ENCODE peak calls at places on chromosomes 5 and 9, in six cellular contexts. L is H1, F is K562, N is GM12878, D is GM12892, W is HepG2. Y is an unnamed sample.

GRCh38 chr5:41193462-41194166 is 19.7 kb downstream of the C6 start:
- DNase-seq in L (no peak), F (no peak), N (no peak), D (no peak), W (peak), Y (no peak)

GRCh38 chr5:174293006-174293405 is 247.5 kb downstream of the NSG2 start:
- DNase-seq in L (no peak), F (no peak), N (no peak), D (no peak), W (no peak), Y (no peak)

GRCh38 chr5:145946112-145946861 is 9.9 kb downstream of the SH3RF2 start:
- DNase-seq in L (no peak), F (no peak), N (peak), D (no peak), W (peak), Y (no peak)

GRCh38 chr9:87503970-87504369 is 6.3 kb downstream of the DAPK1 start:
- DNase-seq in L (no peak), F (no peak), N (no peak), D (no peak), W (peak), Y (no peak)

GRCh38 chr5:65032250-65032649 is 263.5 kb downstream of the CWC27 start:
- DNase-seq in L (no peak), F (no peak), N (no peak), D (no peak), W (no peak), Y (no peak)

GRCh38 chr9:134320916-134321570 is 5.2 kb upstream of the RXRA start:
- DNase-seq in L (no peak), F (no peak), N (no peak), D (no peak), W (peak), Y (no peak)

GRCh38 chr5:151357097-151357496 is 9.7 kb upstream of the SLC36A2 start:
- DNase-seq in L (peak), F (no peak), N (no peak), D (no peak), W (no peak), Y (no peak)

GRCh38 chr9:35564658-35565061 is 40.4 kb upstream of the TESK1 start:
- DNase-seq in L (no peak), F (no peak), N (no peak), D (no peak), W (no peak), Y (no peak)

GRCh38 chr5:131854134-131854533 is 57.3 kb upstream of the FNIP1 start:
- DNase-seq in L (no peak), F (no peak), N (peak), D (no peak), W (no peak), Y (no peak)

GRCh38 chr5:59749782-59750520 is 143.6 kb downstream of the PDE4D start:
- DNase-seq in L (no peak), F (no peak), N (no peak), D (no peak), W (no peak), Y (no peak)

GRCh38 chr9:132041825-132042224 is 37.8 kb downstream of the MED27 start:
- DNase-seq in L (no peak), F (no peak), N (no peak), D (no peak), W (no peak), Y (no peak)

GRCh38 chr9:14027114-14027812 is 286.7 kb downstream of the NFIB start:
- DNase-seq in L (no peak), F (no peak), N (no peak), D (no peak), W (no peak), Y (no peak)

GRCh38 chr5:154755361-154756202 is at the start of gene LARP1:
- DNase-seq in L (no peak), F (no peak), N (no peak), D (no peak), W (no peak), Y (no peak)

GRCh38 chr9:98255578-98256296 is at the start of gene TBC1D2:
- DNase-seq in L (peak), F (peak), N (peak), D (peak), W (peak), Y (peak)

GRCh38 chr9:127806871-127807270 is 4.2 kb downstream of the FPGS start:
- DNase-seq in L (no peak), F (no peak), N (no peak), D (no peak), W (no peak), Y (no peak)

GRCh38 chr5:78783434-78784130 is 135.0 kb upstream of the LHFPL2 start:
- DNase-seq in L (no peak), F (no peak), N (no peak), D (no peak), W (no peak), Y (no peak)

GRCh38 chr5:132827943-132828673 is 2.3 kb downstream of the SHROOM1 start:
- DNase-seq in L (no peak), F (no peak), N (no peak), D (no peak), W (no peak), Y (no peak)

GRCh38 chr5:93433422-93433821 is 147.6 kb downstream of the NR2F1-AS1 start:
- DNase-seq in L (no peak), F (no peak), N (no peak), D (no peak), W (no peak), Y (no peak)

GRCh38 chr5:114362197-114362976 is 517 bp downstream of the KCNN2 start:
- DNase-seq in L (no peak), F (no peak), N (no peak), D (peak), W (no peak), Y (peak)

GRCh38 chr9:18386091-18386490 is 87.9 kb upstream of the ADAMTSL1 start:
- DNase-seq in L (no peak), F (no peak), N (no peak), D (no peak), W (no peak), Y (no peak)

GRCh38 chr5:158873115-158873514 is 226.6 kb downstream of the EBF1 start:
- DNase-seq in L (no peak), F (no peak), N (no peak), D (no peak), W (no peak), Y (no peak)

GRCh38 chr9:132518626-132519025 is 63.8 kb upstream of the BARHL1 start:
- DNase-seq in L (no peak), F (no peak), N (no peak), D (no peak), W (no peak), Y (no peak)

GRCh38 chr5:78908173-78908901 is 76.8 kb downstream of the ARSB start:
- DNase-seq in L (no peak), F (no peak), N (no peak), D (no peak), W (no peak), Y (no peak)

GRCh38 chr9:132739705-132740310 is 69.5 kb downstream of the GTF3C4 start:
- DNase-seq in L (no peak), F (no peak), N (no peak), D (no peak), W (no peak), Y (no peak)

GRCh38 chr5:98898743-98899142 is 30.1 kb downstream of the CHD1 start:
- DNase-seq in L (no peak), F (no peak), N (no peak), D (no peak), W (no peak), Y (no peak)

GRCh38 chr5:126234563-126235195 is 188.5 kb upstream of the GRAMD2B start:
- DNase-seq in L (no peak), F (no peak), N (no peak), D (no peak), W (peak), Y (no peak)

GRCh38 chr5:111447099-111447498 is 65.2 kb downstream of the STARD4 start:
- DNase-seq in L (no peak), F (no peak), N (no peak), D (no peak), W (no peak), Y (no peak)

GRCh38 chr5:11909471-11909870 is 5.2 kb upstream of the CTNND2 start:
- DNase-seq in L (no peak), F (no peak), N (no peak), D (no peak), W (no peak), Y (no peak)

GRCh38 chr9:68457803-68458202 is 82.9 kb downstream of the TMEM252 start:
- DNase-seq in L (no peak), F (no peak), N (no peak), D (no peak), W (no peak), Y (no peak)

GRCh38 chr9:135797507-135798302 is 95.7 kb downstream of the KCNT1 start:
- DNase-seq in L (peak), F (peak), N (no peak), D (no peak), W (no peak), Y (peak)

GRCh38 chr9:133886563-133887501 is 105.3 kb downstream of the VAV2 start:
- DNase-seq in L (no peak), F (no peak), N (no peak), D (peak), W (no peak), Y (no peak)

GRCh38 chr5:57989378-57989777 is 470.5 kb downstream of the PLK2 start:
- DNase-seq in L (no peak), F (no peak), N (no peak), D (no peak), W (no peak), Y (no peak)

GRCh38 chr5:41877408-41877807 is 7.2 kb upstream of the OXCT1 start:
- DNase-seq in L (no peak), F (no peak), N (no peak), D (no peak), W (no peak), Y (no peak)

GRCh38 chr5:87321605-87322004 is 53.9 kb downstream of the RASA1 start:
- DNase-seq in L (no peak), F (no peak), N (no peak), D (no peak), W (no peak), Y (no peak)

GRCh38 chr9:94554439-94555331 is at the start of gene PCAT7:
- DNase-seq in L (peak), F (peak), N (peak), D (no peak), W (peak), Y (peak)

GRCh38 chr5:146440870-146441495 is 6.2 kb upstream of the TCERG1 start:
- DNase-seq in L (no peak), F (no peak), N (no peak), D (no peak), W (no peak), Y (no peak)

GRCh38 chr5:123438902-123439301 is 15.7 kb upstream of the CEP120 start:
- DNase-seq in L (no peak), F (no peak), N (no peak), D (no peak), W (no peak), Y (no peak)

GRCh38 chr5:94793816-94794198 is 175.3 kb downstream of the SLF1 start:
- DNase-seq in L (no peak), F (no peak), N (no peak), D (no peak), W (no peak), Y (no peak)

GRCh38 chr9:119801311-119801710 is 432.1 kb upstream of the BRINP1 start:
- DNase-seq in L (no peak), F (no peak), N (no peak), D (no peak), W (no peak), Y (no peak)
- TF ChIP-seq POLR2AphosphoS5 in L (no peak), F (no peak), N (no peak), D (no peak), W (no peak), Y (no peak)

DNA sequence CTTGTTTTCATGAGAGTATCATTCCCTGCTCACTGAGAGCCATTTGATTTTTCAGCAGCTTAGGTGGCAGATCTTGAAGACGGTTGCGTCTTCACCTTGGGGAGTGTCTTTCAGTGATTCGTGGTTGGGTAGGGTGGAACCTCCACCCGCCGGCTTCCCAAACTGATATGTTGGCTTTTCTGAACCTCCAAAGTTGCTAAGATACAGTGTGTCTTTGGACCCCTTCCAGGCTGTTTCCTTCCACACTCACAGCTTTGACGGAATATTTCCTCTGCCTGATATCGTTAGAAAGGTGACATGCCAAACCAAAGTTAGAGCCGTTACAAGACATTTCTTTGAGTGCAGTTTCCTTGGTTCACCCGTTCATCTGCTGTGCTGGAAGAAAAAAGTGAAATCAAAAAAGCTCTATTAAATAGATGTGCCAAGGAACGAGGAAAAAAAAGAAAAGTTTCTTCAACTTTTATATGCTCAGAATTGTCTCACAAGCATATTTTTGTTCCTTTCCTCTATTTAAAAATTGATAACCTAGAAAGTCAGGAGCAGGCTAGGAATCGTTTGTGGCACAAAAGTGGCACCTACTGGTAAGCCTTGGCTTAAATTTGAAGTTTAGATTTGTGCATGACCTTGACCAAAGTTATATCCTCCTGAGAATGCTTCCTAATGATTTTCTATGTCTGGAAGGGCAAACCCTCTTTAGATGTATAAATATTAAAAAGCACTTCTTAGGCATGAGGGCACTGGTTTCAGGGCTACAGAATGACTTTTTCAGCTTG is 270.7 kb upstream of the WWC1 start:
- DNase-seq in L (no peak), F (no peak), N (no peak), D (no peak), W (no peak), Y (no peak)
- TF ChIP-seq TAF1 in L (no peak), F (no peak), N (no peak), D (no peak), W (no peak), Y (no peak)

DNA sequence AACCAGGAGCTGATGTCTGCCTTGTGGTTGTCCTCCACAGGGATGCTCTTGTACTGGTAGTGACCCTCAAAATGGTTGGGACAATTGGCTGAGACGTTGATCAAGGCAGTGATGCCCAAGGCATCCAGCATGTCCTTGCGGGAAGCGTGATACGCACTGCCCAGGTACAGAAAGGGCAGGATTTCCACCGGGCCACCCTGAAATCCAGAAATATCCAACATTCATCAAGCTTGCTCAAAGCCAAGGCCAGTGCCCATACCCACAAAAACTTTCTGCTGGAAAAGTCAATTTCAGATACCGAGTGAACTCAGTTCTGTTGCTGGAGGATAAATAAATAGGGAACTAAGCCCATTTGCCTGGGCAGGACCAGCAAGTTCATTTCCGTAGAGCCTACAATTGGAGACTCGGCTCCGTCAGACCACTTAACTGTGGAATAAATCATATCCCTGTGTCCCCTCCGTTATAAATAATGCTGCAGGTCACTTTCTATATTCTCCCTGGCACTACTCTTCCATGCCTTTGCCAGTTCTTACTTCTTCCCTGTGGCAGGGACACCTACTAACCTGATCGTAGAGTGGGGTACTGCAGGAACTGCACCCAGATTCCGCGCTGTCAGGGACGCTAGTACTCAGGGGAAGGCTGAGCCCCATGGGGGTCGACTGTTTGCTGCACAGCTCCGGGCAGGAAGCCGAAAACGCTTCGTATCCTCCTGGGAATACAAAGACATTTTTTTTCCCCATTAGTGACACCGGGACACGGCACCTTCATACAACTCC is 1.2 kb downstream of the DUSP1 start:
- DNase-seq in L (no peak), F (no peak), N (no peak), D (no peak), W (no peak), Y (no peak)
- TF ChIP-seq POLR2A in L (no peak), F (no peak), N (no peak), D (no peak), W (peak), Y (no peak)

DNA sequence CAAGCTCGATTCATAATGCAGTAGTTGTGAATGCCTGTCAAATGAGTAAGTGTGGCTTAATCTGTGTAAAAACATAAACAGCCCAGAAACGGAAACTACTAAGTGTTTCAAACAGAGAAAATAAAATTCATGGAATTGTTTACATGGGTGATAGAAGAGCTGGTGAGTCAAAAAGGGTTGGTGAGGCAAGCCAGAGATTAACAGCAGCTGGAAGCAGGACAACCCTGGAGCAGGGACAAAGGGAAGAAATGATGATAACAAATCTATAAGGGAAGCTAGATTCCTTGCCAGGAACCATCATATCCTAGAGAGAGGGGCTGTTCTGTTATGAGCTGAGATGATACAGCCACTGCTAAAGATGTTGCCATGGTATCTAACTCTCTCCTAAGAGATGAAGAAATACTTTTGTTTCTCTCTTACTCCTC is 18.0 kb upstream of the PRR16 start:
- DNase-seq in L (no peak), F (no peak), N (no peak), D (no peak), W (no peak), Y (no peak)
- TF ChIP-seq POLR2AphosphoS5 in L (no peak), F (no peak), N (no peak), D (no peak), W (no peak), Y (no peak)

DNA sequence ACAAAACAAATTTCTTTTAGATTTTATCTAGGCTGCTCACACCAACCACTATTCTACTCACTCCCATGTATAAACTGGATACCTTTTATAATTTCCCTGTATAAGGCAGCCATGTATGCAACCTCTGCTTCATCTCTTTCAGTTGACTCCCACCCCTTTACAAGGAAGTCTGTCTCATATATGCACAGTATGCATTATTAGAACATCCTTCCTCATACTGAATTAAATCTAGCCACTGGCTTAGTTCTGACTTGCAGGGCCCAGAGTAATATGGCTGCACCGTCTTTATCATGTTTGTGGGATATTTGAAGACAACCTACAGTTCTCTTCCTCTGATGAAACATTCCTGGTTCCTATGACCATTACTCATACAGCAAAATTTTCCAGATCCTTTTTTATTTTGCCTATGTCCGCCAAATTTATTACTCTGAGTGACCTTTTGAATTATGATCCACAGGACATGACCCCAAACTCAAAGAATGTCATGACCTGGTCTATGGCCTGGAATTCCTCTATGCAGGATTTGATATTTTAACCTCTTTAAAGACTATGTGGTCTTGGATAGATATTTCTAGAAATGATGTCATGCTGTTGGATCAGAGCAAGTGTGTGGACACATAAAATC is 76.6 kb upstream of the ITGA1 start:
- DNase-seq in L (no peak), F (no peak), N (no peak), D (no peak), W (no peak), Y (no peak)
- TF ChIP-seq TAF1 in L (no peak), F (no peak), N (no peak), D (no peak), W (no peak), Y (no peak)

GRCh38 chr5:170306381-170306790 is 8.8 kb upstream of the LCP2 start:
- DNase-seq in L (no peak), F (peak), N (no peak), D (no peak), W (no peak), Y (no peak)
- TF ChIP-seq POLR2A in L (no peak), F (no peak), N (no peak), D (peak), W (no peak), Y (peak)

Y was measured in GM12891.